ENCODE peak calls at places on chromosomes 13 and 19, in ten cellular contexts. Z is SHP77, A is EH, O is IMR-90, J is kidney glomerular epithelial cell, S is choroid plexus epithelial cell, K is neural crest cell, N is B cell, R is mammary epithelial cell, Y is NB4. L is an unnamed sample.

GRCh38 chr19:38441660-38442348 is 8.3 kb downstream of the RYR1 start:
- DNase-seq in A (peak), S (no peak), O (no peak), Y (peak), R (no peak), K (no peak), N (no peak), Z (no peak), J (no peak), L (peak)

GRCh38 chr13:80840313-80840976 is 499.5 kb upstream of the SPRY2 start:
- DNase-seq in A (no peak), N (no peak), Y (no peak), Z (no peak), K (no peak), R (no peak), S (peak), J (no peak), O (no peak), L (peak)

GRCh38 chr13:109873351-109874123 is 87.2 kb upstream of the IRS2 start:
- DNase-seq in Y (no peak), O (no peak), R (no peak), J (no peak), Z (no peak), N (no peak), A (no peak), K (no peak), S (no peak), L (no peak)

GRCh38 chr13:77833331-77833863 is 85.2 kb downstream of the EDNRB start:
- DNase-seq in Z (no peak), K (no peak), O (peak), A (no peak), J (no peak), N (no peak), Y (no peak), R (no peak), S (peak), L (peak)

GRCh38 chr19:10998045-10998533 is 37.3 kb downstream of the SMARCA4 start:
- DNase-seq in S (peak), A (peak), K (no peak), N (no peak), Y (no peak), Z (no peak), J (no peak), O (peak), R (no peak), L (no peak)

GRCh38 chr13:32669030-32669646 is 82.9 kb downstream of the PDS5B start:
- DNase-seq in Y (peak), Z (peak), S (peak), J (peak), A (peak), K (no peak), R (peak), N (peak), O (peak), L (peak)

GRCh38 chr19:28607066-28607583 is 605.8 kb downstream of the UQCRFS1 start:
- DNase-seq in K (no peak), R (no peak), A (no peak), N (no peak), S (no peak), O (no peak), Z (no peak), Y (no peak), J (no peak), L (no peak)

GRCh38 chr13:22499919-22500318 is 680.9 kb upstream of the SGCG start:
- DNase-seq in R (no peak), Z (no peak), J (peak), A (no peak), K (no peak), O (no peak), Y (no peak), N (no peak), S (no peak), L (no peak)

GRCh38 chr19:1984360-1984759 is 31.2 kb downstream of the BTBD2 start:
- DNase-seq in Y (no peak), A (no peak), S (no peak), O (no peak), R (no peak), N (no peak), J (no peak), K (no peak), Z (no peak), L (no peak)

GRCh38 chr19:49689133-49690072 is at the start of gene ADM5:
- DNase-seq in K (no peak), O (no peak), A (peak), R (no peak), Z (peak), Y (peak), S (no peak), N (peak), J (no peak), L (peak)

GRCh38 chr19:10339380-10339960 is at the start of gene ICAM3:
- DNase-seq in S (no peak), K (no peak), Z (no peak), J (no peak), Y (peak), R (no peak), A (no peak), N (peak), O (no peak), L (no peak)

GRCh38 chr13:46698910-46699460 is 98.0 kb downstream of the ESD start:
- DNase-seq in R (no peak), S (peak), Z (no peak), N (no peak), O (peak), Y (no peak), A (peak), K (no peak), J (no peak), L (no peak)

GRCh38 chr19:1169921-1170885 is 3.9 kb downstream of the SBNO2 start:
- DNase-seq in Z (no peak), S (no peak), O (peak), A (peak), R (peak), N (no peak), Y (no peak), K (no peak), J (no peak), L (peak)

GRCh38 chr13:109345433-109345941 is 440.9 kb downstream of the IRS2 start:
- DNase-seq in S (peak), J (peak), O (peak), Z (no peak), Y (no peak), A (peak), K (no peak), N (no peak), R (peak), L (peak)